ENCODE peak calls at places on chromosomes 13 and 19, in nine cellular contexts. One of them, this sample, is unnamed.

GRCh38 chr13:109816979-109817275 is 30.5 kb upstream of the IRS2 start:
- DNase-seq in astrocyte of the hippocampus: peak
- DNase-seq in HEK293T: no peak
- DNase-seq in M059J: peak
- DNase-seq in HTR-8/SVneo: no peak
- DNase-seq in DMS153: no peak
- DNase-seq in activated naive CD4-positive, alpha-beta T cell treated with Interleukin-2 at 50 U/mL for 16 hours: no peak
- DNase-seq in NCI-H146: no peak
- DNase-seq in stimulated activated CD4-positive, alpha-beta T cell treated with anti-CD3 and anti-CD28 coated beads, Interleukin-15, amount 100 ng/mL, for 1 hour: no peak
- DNase-seq in this sample: peak

GRCh38 chr19:10505583-10506229 is 2.5 kb upstream of the KEAP1 start:
- DNase-seq in M059J: peak
- DNase-seq in stimulated activated CD4-positive, alpha-beta T cell treated with anti-CD3 and anti-CD28 coated beads, Interleukin-15, amount 100 ng/mL, for 1 hour: peak
- DNase-seq in HEK293T: peak
- DNase-seq in NCI-H146: peak
- DNase-seq in DMS153: no peak
- DNase-seq in HTR-8/SVneo: peak
- DNase-seq in astrocyte of the hippocampus: peak
- DNase-seq in activated naive CD4-positive, alpha-beta T cell treated with Interleukin-2 at 50 U/mL for 16 hours: peak
- DNase-seq in this sample: peak

GRCh38 chr13:71624641-71625040 is 242.4 kb downstream of the DACH1 start:
- DNase-seq in NCI-H146: peak
- DNase-seq in HTR-8/SVneo: no peak
- DNase-seq in activated naive CD4-positive, alpha-beta T cell treated with Interleukin-2 at 50 U/mL for 16 hours: no peak
- DNase-seq in astrocyte of the hippocampus: no peak
- DNase-seq in stimulated activated CD4-positive, alpha-beta T cell treated with anti-CD3 and anti-CD28 coated beads, Interleukin-15, amount 100 ng/mL, for 1 hour: no peak
- DNase-seq in DMS153: no peak
- DNase-seq in HEK293T: no peak
- DNase-seq in M059J: no peak
- DNase-seq in this sample: no peak

GRCh38 chr13:100796463-100796862 is 121.9 kb upstream of the TMTC4 start:
- DNase-seq in HTR-8/SVneo: no peak
- DNase-seq in astrocyte of the hippocampus: no peak
- DNase-seq in stimulated activated CD4-positive, alpha-beta T cell treated with anti-CD3 and anti-CD28 coated beads, Interleukin-15, amount 100 ng/mL, for 1 hour: no peak
- DNase-seq in M059J: no peak
- DNase-seq in DMS153: no peak
- DNase-seq in NCI-H146: no peak
- DNase-seq in activated naive CD4-positive, alpha-beta T cell treated with Interleukin-2 at 50 U/mL for 16 hours: no peak
- DNase-seq in HEK293T: no peak
- DNase-seq in this sample: no peak

GRCh38 chr13:52061587-52061986 is 37.1 kb downstream of the UTP14C start:
- DNase-seq in M059J: no peak
- DNase-seq in activated naive CD4-positive, alpha-beta T cell treated with Interleukin-2 at 50 U/mL for 16 hours: no peak
- DNase-seq in HEK293T: no peak
- DNase-seq in NCI-H146: no peak
- DNase-seq in HTR-8/SVneo: no peak
- DNase-seq in stimulated activated CD4-positive, alpha-beta T cell treated with anti-CD3 and anti-CD28 coated beads, Interleukin-15, amount 100 ng/mL, for 1 hour: no peak
- DNase-seq in DMS153: no peak
- DNase-seq in astrocyte of the hippocampus: peak
- DNase-seq in this sample: no peak

GRCh38 chr19:10000171-10000826 is 10.0 kb downstream of the COL5A3 start:
- DNase-seq in astrocyte of the hippocampus: peak
- DNase-seq in stimulated activated CD4-positive, alpha-beta T cell treated with anti-CD3 and anti-CD28 coated beads, Interleukin-15, amount 100 ng/mL, for 1 hour: peak
- DNase-seq in activated naive CD4-positive, alpha-beta T cell treated with Interleukin-2 at 50 U/mL for 16 hours: peak
- DNase-seq in HTR-8/SVneo: peak
- DNase-seq in M059J: peak
- DNase-seq in HEK293T: peak
- DNase-seq in NCI-H146: peak
- DNase-seq in DMS153: peak
- DNase-seq in this sample: peak

GRCh38 chr13:92390217-92390616 is 836.4 kb upstream of the GPC6 start:
- DNase-seq in M059J: peak
- DNase-seq in stimulated activated CD4-positive, alpha-beta T cell treated with anti-CD3 and anti-CD28 coated beads, Interleukin-15, amount 100 ng/mL, for 1 hour: no peak
- DNase-seq in HEK293T: peak
- DNase-seq in HTR-8/SVneo: peak
- DNase-seq in DMS153: peak
- DNase-seq in astrocyte of the hippocampus: no peak
- DNase-seq in NCI-H146: peak
- DNase-seq in activated naive CD4-positive, alpha-beta T cell treated with Interleukin-2 at 50 U/mL for 16 hours: no peak
- DNase-seq in this sample: no peak

GRCh38 chr13:88628882-88629281 is 957.7 kb downstream of the SLITRK5 start:
- DNase-seq in stimulated activated CD4-positive, alpha-beta T cell treated with anti-CD3 and anti-CD28 coated beads, Interleukin-15, amount 100 ng/mL, for 1 hour: no peak
- DNase-seq in activated naive CD4-positive, alpha-beta T cell treated with Interleukin-2 at 50 U/mL for 16 hours: no peak
- DNase-seq in HEK293T: no peak
- DNase-seq in HTR-8/SVneo: no peak
- DNase-seq in DMS153: no peak
- DNase-seq in astrocyte of the hippocampus: no peak
- DNase-seq in M059J: no peak
- DNase-seq in NCI-H146: no peak
- DNase-seq in this sample: no peak

GRCh38 chr19:41352609-41353465 is 885 bp downstream of the TGFB1 start:
- DNase-seq in stimulated activated CD4-positive, alpha-beta T cell treated with anti-CD3 and anti-CD28 coated beads, Interleukin-15, amount 100 ng/mL, for 1 hour: peak
- DNase-seq in DMS153: no peak
- DNase-seq in NCI-H146: peak
- DNase-seq in HEK293T: peak
- DNase-seq in activated naive CD4-positive, alpha-beta T cell treated with Interleukin-2 at 50 U/mL for 16 hours: peak
- DNase-seq in astrocyte of the hippocampus: peak
- DNase-seq in M059J: peak
- DNase-seq in HTR-8/SVneo: peak
- DNase-seq in this sample: peak

GRCh38 chr19:45558399-45558878 is 26.2 kb downstream of the OPA3 start:
- DNase-seq in stimulated activated CD4-positive, alpha-beta T cell treated with anti-CD3 and anti-CD28 coated beads, Interleukin-15, amount 100 ng/mL, for 1 hour: peak
- DNase-seq in DMS153: no peak
- DNase-seq in HEK293T: peak
- DNase-seq in M059J: no peak
- DNase-seq in astrocyte of the hippocampus: peak
- DNase-seq in NCI-H146: peak
- DNase-seq in activated naive CD4-positive, alpha-beta T cell treated with Interleukin-2 at 50 U/mL for 16 hours: peak
- DNase-seq in HTR-8/SVneo: peak
- DNase-seq in this sample: peak

GRCh38 chr19:4649392-4650094 is 10.2 kb downstream of the TNFAIP8L1 start:
- DNase-seq in activated naive CD4-positive, alpha-beta T cell treated with Interleukin-2 at 50 U/mL for 16 hours: no peak
- DNase-seq in DMS153: no peak
- DNase-seq in astrocyte of the hippocampus: no peak
- DNase-seq in HEK293T: no peak
- DNase-seq in M059J: no peak
- DNase-seq in NCI-H146: no peak
- DNase-seq in HTR-8/SVneo: no peak
- DNase-seq in stimulated activated CD4-positive, alpha-beta T cell treated with anti-CD3 and anti-CD28 coated beads, Interleukin-15, amount 100 ng/mL, for 1 hour: no peak
- DNase-seq in this sample: no peak